ENCODE peak calls at places on chromosomes 2 and 18, in four cellular contexts. H is ovary, V is left ventricle myocardium inferior, P is DND-41. Y is an unnamed sample. For H3K36me3, the result is how much of the 10 kb centered on the place peaks cover.

GRCh38 chr18:57909620-57910019 is 106.5 kb upstream of the ATP8B1 start:
- DNase-seq in H (no peak), P (no peak), V (no peak), Y (no peak)

GRCh38 chr2:48624696-48625095 is 7.0 kb downstream of the GTF2A1L start:
- DNase-seq in V (no peak), P (no peak), H (no peak), Y (no peak)

GRCh38 chr2:62489162-62489561 is 16.8 kb downstream of the TMEM17 start:
- DNase-seq in P (no peak), V (no peak), H (no peak), Y (no peak)

GRCh38 chr18:21112543-21113105 is 1.0 kb upstream of the ROCK1 start:
- DNase-seq in V (no peak), H (no peak), P (no peak), Y (no peak)

GRCh38 chr2:136235451-136236418 is 117.8 kb upstream of the CXCR4 start:
- DNase-seq in H (no peak), P (no peak), V (no peak), Y (no peak)

GRCh38 chr2:112995346-112995920 is 9.8 kb upstream of the IL36A start:
- DNase-seq in V (no peak), H (no peak), P (no peak), Y (no peak)

GRCh38 chr18:64037812-64038414 is 68.0 kb downstream of the SERPINB8 start:
- DNase-seq in V (no peak), H (no peak), P (no peak), Y (no peak)

GRCh38 chr2:197307236-197307932 is 3.2 kb downstream of the ANKRD44 start:
- DNase-seq in H (no peak), P (no peak), V (no peak), Y (no peak)

DNA sequence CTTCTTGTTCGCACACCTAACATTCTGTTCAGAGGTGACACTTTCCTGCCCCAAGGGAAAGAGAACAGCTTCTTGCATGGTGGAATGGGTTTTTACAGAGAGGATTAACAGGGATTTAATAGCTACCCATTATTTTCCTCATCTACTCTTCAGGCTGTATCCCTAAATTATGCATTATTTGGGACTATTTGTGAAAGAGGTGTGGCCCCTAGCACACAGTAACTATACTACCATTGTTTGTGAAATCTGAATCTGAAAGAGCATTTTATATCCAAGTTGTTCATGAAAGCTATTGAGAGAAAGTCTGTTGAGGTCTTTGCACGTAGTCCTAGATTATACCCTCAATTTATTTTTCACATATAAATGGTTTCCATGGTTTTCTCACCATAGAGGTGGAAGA is 78.1 kb downstream of the SPTBN1 start:
- DNase-seq in P (no peak), V (no peak), H (no peak), Y (no peak)
- H3K27ac ChIP-seq in P (no peak), V (peak), H (no peak), Y (no peak)

DNA sequence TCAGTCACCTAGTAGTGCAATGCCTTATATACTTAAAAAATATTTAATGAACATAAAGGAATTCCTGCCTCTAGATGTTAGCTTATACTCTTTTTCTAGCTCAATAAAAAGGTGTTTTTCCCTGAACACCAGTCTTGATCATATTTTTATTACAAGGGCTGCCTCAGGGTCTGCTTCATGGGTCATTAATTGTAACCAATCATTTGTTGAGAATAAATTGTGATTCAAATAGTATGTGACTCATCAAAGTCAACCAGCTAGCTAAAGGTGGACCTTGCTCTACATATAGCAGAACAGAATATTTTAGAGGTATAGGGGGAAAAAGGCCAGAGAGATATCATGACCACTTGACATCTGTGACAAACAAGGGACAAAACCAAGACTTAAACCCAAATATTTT is 114.0 kb downstream of the PIK3C3 start:
- DNase-seq in H (no peak), P (no peak), V (no peak), Y (no peak)
- H3K36me3 ChIP-seq in H (under half), P (under half), V (half or more), Y (under half)

DNA sequence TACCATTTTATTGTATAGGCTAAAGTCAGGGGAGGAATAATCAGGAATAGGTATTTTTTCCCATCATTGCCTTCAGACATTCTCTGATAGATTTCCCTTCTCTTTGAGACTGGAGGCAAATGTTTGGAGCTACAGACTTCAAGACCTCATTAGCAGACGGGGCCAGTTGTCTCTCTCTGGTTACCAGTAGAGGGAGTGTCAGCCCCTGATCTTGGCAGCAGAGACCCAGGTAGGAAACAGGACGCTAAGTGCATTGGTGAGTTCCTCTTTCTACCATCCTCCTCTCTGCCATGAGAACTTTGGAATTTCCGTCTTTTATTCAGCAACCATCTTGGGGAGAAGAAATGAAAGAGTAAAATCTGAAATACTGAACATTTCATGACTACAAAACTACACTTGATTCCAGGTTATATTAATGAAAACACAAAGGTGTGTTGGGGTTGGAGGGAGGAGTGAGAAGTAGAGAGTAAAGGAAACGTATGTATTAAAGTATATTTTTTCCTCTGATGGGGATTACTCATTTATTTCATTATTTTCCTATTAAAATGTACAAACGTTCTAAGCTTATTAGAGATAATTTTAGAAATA is 186.2 kb upstream of the GCFC2 start:
- DNase-seq in V (no peak), H (no peak), P (peak), Y (no peak)
- TF ChIP-seq CTCF in V (peak), H (no peak), P (peak), Y (peak)

GRCh38 chr2:238434846-238435751 is 8.4 kb downstream of the ASB1 start:
- DNase-seq in V (no peak), H (no peak), P (no peak), Y (no peak)

GRCh38 chr2:238435752-238436096 is 9.0 kb downstream of the ASB1 start:
- DNase-seq in V (no peak), P (no peak), H (no peak), Y (no peak)

GRCh38 chr2:238431431-238431830 is 4.7 kb downstream of the ASB1 start:
- DNase-seq in V (no peak), P (no peak), H (no peak), Y (no peak)

GRCh38 chr2:238433941-238434845 is 7.5 kb downstream of the ASB1 start:
- DNase-seq in H (no peak), V (no peak), P (no peak), Y (no peak)

GRCh38 chr2:238433300-238433915 is 6.7 kb downstream of the ASB1 start:
- DNase-seq in V (no peak), H (no peak), P (no peak), Y (no peak)
- H3K27ac ChIP-seq in V (no peak), H (no peak), P (no peak), Y (no peak)

GRCh38 chr2:70304501-70304900 is 2.6 kb upstream of the FAM136A start:
- DNase-seq in P (no peak), V (no peak), H (no peak), Y (no peak)

GRCh38 chr2:70303186-70303585 is 1.3 kb upstream of the FAM136A start:
- DNase-seq in V (no peak), P (no peak), H (no peak), Y (no peak)

GRCh38 chr2:70301344-70302194 is at the start of gene FAM136A:
- DNase-seq in P (peak), V (peak), H (peak), Y (peak)

GRCh38 chr2:70300771-70301343 is 1.0 kb downstream of the FAM136A start:
- DNase-seq in P (no peak), V (no peak), H (no peak), Y (no peak)

GRCh38 chr2:70305531-70305930 is 3.7 kb upstream of the FAM136A start:
- DNase-seq in H (no peak), V (no peak), P (no peak), Y (no peak)
- H3K36me3 ChIP-seq in H (under half), V (under half), P (under half), Y (under half)

GRCh38 chr2:207731138-207731537 is 19.7 kb downstream of the CCNYL1 start:
- DNase-seq in V (no peak), H (no peak), P (no peak), Y (no peak)

GRCh38 chr2:207729465-207729998 is 18.1 kb downstream of the CCNYL1 start:
- DNase-seq in V (no peak), H (no peak), P (no peak), Y (no peak)

GRCh38 chr2:207725815-207726578 is 14.6 kb downstream of the CCNYL1 start:
- DNase-seq in H (no peak), V (no peak), P (no peak), Y (no peak)

GRCh38 chr2:207724113-207724512 is 12.7 kb downstream of the CCNYL1 start:
- DNase-seq in H (no peak), V (no peak), P (no peak), Y (no peak)

GRCh38 chr2:207727256-207727655 is 15.8 kb downstream of the CCNYL1 start:
- DNase-seq in H (no peak), P (no peak), V (no peak), Y (no peak)
- TF ChIP-seq CTCF in H (no peak), P (no peak), V (no peak), Y (no peak)

GRCh38 chr2:191150451-191151314 is at the start of gene STAT4:
- DNase-seq in H (no peak), V (no peak), P (peak), Y (peak)
- H3K27ac ChIP-seq in H (no peak), V (no peak), P (peak), Y (peak)

GRCh38 chr2:99458529-99458928 is 31.3 kb downstream of the REV1 start:
- DNase-seq in V (no peak), P (no peak), H (no peak), Y (no peak)

GRCh38 chr2:99467390-99467789 is 22.4 kb downstream of the REV1 start:
- DNase-seq in H (no peak), V (no peak), P (no peak), Y (no peak)

GRCh38 chr2:99462084-99462483 is 27.7 kb downstream of the REV1 start:
- DNase-seq in H (no peak), V (no peak), P (no peak), Y (no peak)
- H3K36me3 ChIP-seq in H (under half), V (half or more), P (half or more), Y (half or more)

DNA sequence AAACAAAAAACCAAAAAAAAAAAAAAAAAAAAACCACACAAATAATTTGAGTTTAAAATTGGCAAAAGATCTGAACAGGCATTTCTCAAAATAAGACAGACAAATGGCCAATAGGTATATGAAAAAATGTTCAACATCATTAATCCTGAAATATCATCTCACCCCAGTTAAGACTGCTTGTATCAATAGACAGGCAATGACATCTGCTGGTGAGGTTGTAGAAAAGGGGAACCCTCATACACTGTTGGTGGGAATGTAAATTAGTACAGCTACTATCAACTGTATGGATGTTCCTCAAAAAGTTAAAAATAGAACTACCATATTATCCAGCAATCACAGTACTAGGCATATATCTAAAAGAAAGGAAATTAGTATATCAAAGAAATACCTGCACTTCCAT is 523.1 kb downstream of the XIRP2 start:
- DNase-seq in P (no peak), V (no peak), H (no peak), Y (no peak)
- TF ChIP-seq CTCF in P (peak), V (peak), H (no peak), Y (peak)